ENCODE peak calls at places on chromosome 15, in five cellular contexts. One of them, this sample, is unnamed.

GRCh38 chr15:70284438-70285214 is 186.9 kb upstream of the TLE3 start:
- DNase-seq in body of pancreas: peak; percentile 93
- DNase-seq in uterus: no peak
- DNase-seq in GM06990: no peak
- DNase-seq in left ventricle myocardium inferior: peak; percentile 57
- DNase-seq in this sample: no peak

GRCh38 chr15:57129064-57129463 is 210.6 kb downstream of the TCF12 start:
- DNase-seq in body of pancreas: no peak
- DNase-seq in uterus: no peak
- DNase-seq in GM06990: no peak
- DNase-seq in left ventricle myocardium inferior: no peak
- DNase-seq in this sample: no peak

GRCh38 chr15:31245135-31245689 is 81.4 kb upstream of the KLF13 start:
- DNase-seq in body of pancreas: no peak
- DNase-seq in uterus: no peak
- DNase-seq in GM06990: no peak
- DNase-seq in left ventricle myocardium inferior: no peak
- DNase-seq in this sample: no peak

GRCh38 chr15:75809986-75810750 is 33.1 kb upstream of the UBE2Q2 start:
- DNase-seq in body of pancreas: peak; percentile 37
- DNase-seq in uterus: no peak
- DNase-seq in GM06990: no peak
- DNase-seq in left ventricle myocardium inferior: no peak
- DNase-seq in this sample: peak; percentile 52

GRCh38 chr15:85854345-85855097 is 59.8 kb upstream of the KLHL25 start:
- DNase-seq in body of pancreas: peak; percentile 61
- DNase-seq in uterus: peak; percentile 31
- DNase-seq in GM06990: no peak
- DNase-seq in left ventricle myocardium inferior: no peak
- DNase-seq in this sample: peak; percentile 77

GRCh38 chr15:66897971-66898370 is 167.4 kb upstream of the SMAD3 start:
- DNase-seq in body of pancreas: no peak
- DNase-seq in uterus: no peak
- DNase-seq in GM06990: no peak
- DNase-seq in left ventricle myocardium inferior: no peak
- DNase-seq in this sample: no peak

GRCh38 chr15:80559320-80559693 is 135.8 kb upstream of the ABHD17C start:
- DNase-seq in body of pancreas: no peak
- DNase-seq in uterus: no peak
- DNase-seq in GM06990: no peak
- DNase-seq in left ventricle myocardium inferior: no peak
- DNase-seq in this sample: no peak

GRCh38 chr15:37019479-37020433 is 80.6 kb downstream of the MEIS2 start:
- DNase-seq in body of pancreas: peak; percentile 65
- DNase-seq in uterus: no peak
- DNase-seq in GM06990: peak; percentile 17
- DNase-seq in left ventricle myocardium inferior: no peak
- DNase-seq in this sample: peak; percentile 64

GRCh38 chr15:74519311-74519710 is 21.7 kb upstream of the ARID3B start:
- DNase-seq in body of pancreas: no peak
- DNase-seq in uterus: no peak
- DNase-seq in GM06990: no peak
- DNase-seq in left ventricle myocardium inferior: no peak
- DNase-seq in this sample: peak; percentile 75

DNA sequence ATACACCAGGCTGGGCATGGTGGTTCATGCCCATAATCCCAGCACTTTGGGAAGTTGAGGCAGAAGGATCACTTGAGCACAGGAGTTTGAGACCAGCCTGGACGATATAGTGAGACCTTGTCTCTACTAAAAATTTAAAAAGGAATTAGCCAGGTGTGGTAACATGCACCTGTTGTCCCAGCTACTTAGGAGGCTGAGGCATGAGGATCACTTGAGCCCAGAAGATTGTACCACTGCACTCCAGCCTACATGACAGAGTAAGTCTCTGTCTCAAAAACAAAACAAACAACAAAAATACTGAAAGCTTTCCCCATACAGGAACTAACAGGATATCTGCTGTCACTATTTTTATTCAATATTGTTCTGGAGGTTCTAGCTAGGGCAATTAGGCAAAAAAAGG is 20.9 kb downstream of the GREM1 start:
- DNase-seq in body of pancreas: no peak
- DNase-seq in uterus: no peak
- DNase-seq in GM06990: no peak
- DNase-seq in left ventricle myocardium inferior: no peak
- DNase-seq in this sample: peak; percentile 44
- TF ChIP-seq CTCF in body of pancreas: no peak
- TF ChIP-seq CTCF in uterus: no peak
- TF ChIP-seq CTCF in GM06990: no peak
- TF ChIP-seq CTCF in left ventricle myocardium inferior: no peak
- TF ChIP-seq CTCF in this sample: no peak

DNA sequence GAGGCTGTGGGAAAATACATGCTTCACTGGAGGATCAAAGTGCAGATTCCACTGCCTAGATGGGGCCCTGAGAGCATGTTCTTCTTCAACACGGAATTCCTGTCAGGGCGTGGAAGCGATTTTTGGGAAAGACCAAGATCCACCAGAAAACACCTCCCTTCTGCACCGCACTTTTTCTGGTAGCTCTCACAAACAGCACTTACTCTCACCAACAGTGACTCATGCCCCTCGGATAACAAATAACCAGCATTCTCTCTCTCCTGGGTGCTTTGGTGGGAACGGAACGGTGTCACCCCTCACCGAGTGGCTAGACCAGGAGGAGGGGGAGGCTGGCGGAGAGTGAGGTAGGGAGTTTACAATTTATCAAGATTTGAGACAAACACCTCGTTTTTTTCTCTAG is 40.1 kb downstream of the ADAMTSL3 start:
- DNase-seq in body of pancreas: no peak
- DNase-seq in uterus: peak; percentile 34
- DNase-seq in GM06990: no peak
- DNase-seq in left ventricle myocardium inferior: no peak
- DNase-seq in this sample: peak; percentile 65
- H3K4me3 ChIP-seq in body of pancreas: no peak overlapping the region
- H3K4me3 ChIP-seq in uterus: no peak overlapping the region
- H3K4me3 ChIP-seq in GM06990: no peak overlapping the region
- H3K4me3 ChIP-seq in left ventricle myocardium inferior: no peak overlapping the region
- H3K4me3 ChIP-seq in this sample: no peak overlapping the region

GRCh38 chr15:73021139-73021621 is 31.1 kb upstream of the NEO1 start:
- DNase-seq in body of pancreas: peak; percentile 5
- DNase-seq in uterus: no peak
- DNase-seq in GM06990: no peak
- DNase-seq in left ventricle myocardium inferior: no peak
- DNase-seq in this sample: no peak
- TF ChIP-seq CTCF in body of pancreas: no peak
- TF ChIP-seq CTCF in uterus: no peak
- TF ChIP-seq CTCF in GM06990: no peak
- TF ChIP-seq CTCF in left ventricle myocardium inferior: no peak
- TF ChIP-seq CTCF in this sample: no peak

GRCh38 chr15:29053006-29053405 is 167.2 kb downstream of the APBA2 start:
- DNase-seq in body of pancreas: no peak
- DNase-seq in uterus: no peak
- DNase-seq in GM06990: no peak
- DNase-seq in left ventricle myocardium inferior: no peak
- DNase-seq in this sample: no peak
- H3K4me3 ChIP-seq in body of pancreas: no peak overlapping the region
- H3K4me3 ChIP-seq in uterus: no peak overlapping the region
- H3K4me3 ChIP-seq in GM06990: no peak overlapping the region
- H3K4me3 ChIP-seq in left ventricle myocardium inferior: no peak overlapping the region
- H3K4me3 ChIP-seq in this sample: no peak overlapping the region

GRCh38 chr15:71648095-71648494 is 162.3 kb upstream of the NR2E3 start:
- DNase-seq in body of pancreas: no peak
- DNase-seq in uterus: no peak
- DNase-seq in GM06990: no peak
- DNase-seq in left ventricle myocardium inferior: no peak
- DNase-seq in this sample: no peak

GRCh38 chr15:71651750-71652186 is 158.6 kb upstream of the NR2E3 start:
- DNase-seq in body of pancreas: peak; percentile 42
- DNase-seq in uterus: no peak
- DNase-seq in GM06990: no peak
- DNase-seq in left ventricle myocardium inferior: no peak
- DNase-seq in this sample: peak; percentile 92

GRCh38 chr15:71647479-71647792 is 162.9 kb upstream of the NR2E3 start:
- DNase-seq in body of pancreas: no peak
- DNase-seq in uterus: no peak
- DNase-seq in GM06990: no peak
- DNase-seq in left ventricle myocardium inferior: no peak
- DNase-seq in this sample: peak; percentile 39

GRCh38 chr15:71649894-71650293 is 160.5 kb upstream of the NR2E3 start:
- DNase-seq in body of pancreas: no peak
- DNase-seq in uterus: no peak
- DNase-seq in GM06990: no peak
- DNase-seq in left ventricle myocardium inferior: no peak
- DNase-seq in this sample: no peak

GRCh38 chr15:71650603-71651002 is 159.8 kb upstream of the NR2E3 start:
- DNase-seq in body of pancreas: no peak
- DNase-seq in uterus: no peak
- DNase-seq in GM06990: no peak
- DNase-seq in left ventricle myocardium inferior: no peak
- DNase-seq in this sample: no peak
- TF ChIP-seq CTCF in body of pancreas: no peak
- TF ChIP-seq CTCF in uterus: no peak
- TF ChIP-seq CTCF in GM06990: no peak
- TF ChIP-seq CTCF in left ventricle myocardium inferior: no peak
- TF ChIP-seq CTCF in this sample: no peak

GRCh38 chr15:28878209-28878608 is 7.6 kb upstream of the APBA2 start:
- DNase-seq in body of pancreas: no peak
- DNase-seq in uterus: no peak
- DNase-seq in GM06990: no peak
- DNase-seq in left ventricle myocardium inferior: no peak
- DNase-seq in this sample: no peak

GRCh38 chr15:28876845-28877185 is 9.0 kb upstream of the APBA2 start:
- DNase-seq in body of pancreas: no peak
- DNase-seq in uterus: no peak
- DNase-seq in GM06990: no peak
- DNase-seq in left ventricle myocardium inferior: no peak
- DNase-seq in this sample: no peak

GRCh38 chr15:28873585-28874139 is 12.1 kb upstream of the APBA2 start:
- DNase-seq in body of pancreas: peak; percentile 70
- DNase-seq in uterus: no peak
- DNase-seq in GM06990: no peak
- DNase-seq in left ventricle myocardium inferior: no peak
- DNase-seq in this sample: no peak

GRCh38 chr15:28875461-28875965 is 10.3 kb upstream of the APBA2 start:
- DNase-seq in body of pancreas: no peak
- DNase-seq in uterus: no peak
- DNase-seq in GM06990: no peak
- DNase-seq in left ventricle myocardium inferior: no peak
- DNase-seq in this sample: no peak

GRCh38 chr15:28876131-28876844 is 9.5 kb upstream of the APBA2 start:
- DNase-seq in body of pancreas: no peak
- DNase-seq in uterus: no peak
- DNase-seq in GM06990: no peak
- DNase-seq in left ventricle myocardium inferior: no peak
- DNase-seq in this sample: no peak
- H3K4me3 ChIP-seq in body of pancreas: no peak overlapping the region
- H3K4me3 ChIP-seq in uterus: no peak overlapping the region
- H3K4me3 ChIP-seq in GM06990: no peak overlapping the region
- H3K4me3 ChIP-seq in left ventricle myocardium inferior: no peak overlapping the region
- H3K4me3 ChIP-seq in this sample: no peak overlapping the region

GRCh38 chr15:101540480-101541239 is 51.2 kb upstream of the PCSK6 start:
- DNase-seq in body of pancreas: no peak
- DNase-seq in uterus: no peak
- DNase-seq in GM06990: no peak
- DNase-seq in left ventricle myocardium inferior: no peak
- DNase-seq in this sample: no peak
- TF ChIP-seq CTCF in body of pancreas: no peak
- TF ChIP-seq CTCF in uterus: no peak
- TF ChIP-seq CTCF in GM06990: peak; percentile 13
- TF ChIP-seq CTCF in left ventricle myocardium inferior: peak; percentile 51
- TF ChIP-seq CTCF in this sample: peak; percentile 27

DNA sequence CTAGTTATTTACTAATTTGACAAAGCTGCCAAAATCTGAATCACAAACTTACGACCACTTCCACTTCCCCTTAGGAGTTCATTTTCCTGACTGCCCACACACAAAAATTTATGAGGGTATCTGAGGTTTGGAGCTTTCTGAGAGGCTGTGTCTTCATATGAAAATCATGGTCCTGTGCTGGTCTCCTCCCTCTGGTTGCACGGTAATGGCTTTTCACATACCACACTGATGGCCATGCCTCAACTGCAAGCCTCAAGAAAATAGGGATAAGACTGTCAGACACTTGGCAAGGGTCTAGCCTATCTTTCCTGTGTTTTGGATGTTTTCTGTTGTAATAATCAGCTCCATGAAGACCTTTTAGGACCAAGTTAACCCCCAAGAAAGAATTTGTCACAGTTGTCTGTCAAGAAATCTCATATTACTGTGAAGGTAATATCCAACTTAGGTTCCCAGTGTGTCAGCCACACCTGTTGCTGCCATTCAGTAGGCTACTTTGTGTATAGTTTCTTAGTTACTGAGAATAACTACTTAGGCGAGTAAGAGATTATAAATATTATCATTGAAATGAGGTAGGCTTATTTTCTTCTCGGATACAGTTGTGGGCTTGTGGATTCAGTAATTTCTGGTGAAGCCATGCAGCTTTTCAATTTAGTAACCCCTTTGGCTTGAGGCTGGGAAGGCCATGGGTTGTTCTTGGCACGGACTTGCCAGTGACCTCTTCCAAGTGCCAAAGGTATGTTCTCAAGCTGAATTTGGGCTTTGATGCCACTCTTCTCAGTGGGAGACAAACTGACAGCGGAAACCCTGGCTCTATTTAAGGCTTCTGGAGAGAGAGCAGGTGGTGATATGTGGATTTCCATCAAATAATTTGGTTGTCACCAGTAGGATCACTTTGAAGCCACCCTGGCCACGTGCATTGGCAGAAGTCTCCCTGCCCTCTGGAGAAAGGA is 101.1 kb downstream of the RYR3 start:
- DNase-seq in body of pancreas: no peak
- DNase-seq in uterus: no peak
- DNase-seq in GM06990: no peak
- DNase-seq in left ventricle myocardium inferior: no peak
- DNase-seq in this sample: no peak
- H3K4me3 ChIP-seq in body of pancreas: no peak overlapping the region
- H3K4me3 ChIP-seq in uterus: no peak overlapping the region
- H3K4me3 ChIP-seq in GM06990: no peak overlapping the region
- H3K4me3 ChIP-seq in left ventricle myocardium inferior: no peak overlapping the region
- H3K4me3 ChIP-seq in this sample: no peak overlapping the region

This sample was measured in cardiac fibroblast.